ENCODE peak calls at places on chromosomes 11 and 22, in eight cellular contexts. C is hepatocyte, V is fibroblast of lung, S is astrocyte, A is GM23248, L is endothelial cell of umbilical vein, O is HCT116, Y is neural progenitor cell. G is an unnamed sample.

GRCh38 chr11:36997656-36998055 is 399.6 kb upstream of the RAG2 start:
- DNase-seq in C (no peak), V (no peak), S (no peak), A (no peak), L (no peak), O (no peak), Y (no peak), G (peak; percentile 43)

GRCh38 chr11:44978279-44978960 is 27.7 kb upstream of the TP53I11 start:
- DNase-seq in C (no peak), V (peak; percentile 24), S (no peak), A (no peak), L (peak; percentile 19), O (no peak), Y (no peak), G (no peak)

GRCh38 chr22:27420817-27421361 is 380.7 kb downstream of the MN1 start:
- DNase-seq in C (peak; percentile 60), V (peak; percentile 98), S (peak; percentile 96), A (peak; percentile 92), L (peak; percentile 98), O (no peak), Y (no peak), G (peak; percentile 38)

GRCh38 chr22:33300165-33300564 is 242.0 kb upstream of the SYN3 start:
- DNase-seq in C (no peak), V (no peak), S (no peak), A (no peak), L (no peak), O (no peak), Y (no peak), G (no peak)

GRCh38 chr11:70503878-70504240 is 105.5 kb downstream of the CTTN start:
- DNase-seq in C (peak; percentile 49), V (no peak), S (no peak), A (no peak), L (no peak), O (no peak), Y (no peak), G (no peak)

GRCh38 chr11:66037327-66037726 is 11.0 kb upstream of the CATSPER1 start:
- DNase-seq in C (no peak), V (no peak), S (no peak), A (no peak), L (no peak), O (no peak), Y (no peak), G (no peak)

GRCh38 chr11:131025020-131025419 is 108.7 kb upstream of the SNX19 start:
- DNase-seq in C (peak; percentile 48), V (peak; percentile 64), S (peak; percentile 52), A (peak; percentile 80), L (no peak), O (no peak), Y (peak; percentile 61), G (peak; percentile 12)

GRCh38 chr22:37176464-37177061 is 11.5 kb downstream of the C1QTNF6 start:
- DNase-seq in C (peak; percentile 71), V (peak; percentile 83), S (peak; percentile 79), A (peak; percentile 92), L (peak; percentile 96), O (no peak), Y (no peak), G (no peak)

GRCh38 chr22:19070397-19071169 is 51.6 kb downstream of the DGCR2 start:
- DNase-seq in C (no peak), V (no peak), S (no peak), A (no peak), L (no peak), O (no peak), Y (no peak), G (no peak)

GRCh38 chr11:134558916-134559616 is 147.0 kb upstream of the B3GAT1 start:
- DNase-seq in C (no peak), V (no peak), S (no peak), A (no peak), L (no peak), O (no peak), Y (no peak), G (no peak)

GRCh38 chr22:46111645-46112306 is 38.5 kb upstream of the PPARA start:
- DNase-seq in C (no peak), V (no peak), S (no peak), A (peak; percentile 59), L (no peak), O (no peak), Y (peak; percentile 28), G (no peak)

GRCh38 chr22:37985751-37986281 is 1.5 kb upstream of the SOX10 start:
- DNase-seq in C (no peak), V (no peak), S (no peak), A (no peak), L (no peak), O (no peak), Y (no peak), G (no peak)

GRCh38 chr22:26702906-26703830 is 45.8 kb downstream of the MIAT start:
- DNase-seq in C (no peak), V (peak; percentile 87), S (peak; percentile 86), A (peak; percentile 49), L (no peak), O (no peak), Y (no peak), G (no peak)

GRCh38 chr11:127056338-127056971 is 55.9 kb upstream of the KIRREL3 start:
- DNase-seq in C (no peak), V (no peak), S (no peak), A (peak; percentile 32), L (no peak), O (no peak), Y (no peak), G (peak; percentile 19)

GRCh38 chr11:128235446-128235845 is 351.9 kb downstream of the ETS1 start:
- DNase-seq in C (peak; percentile 27), V (peak; percentile 39), S (peak; percentile 27), A (no peak), L (no peak), O (no peak), Y (no peak), G (no peak)

GRCh38 chr11:105577645-105578044 is 32.2 kb upstream of the GRIA4 start:
- DNase-seq in C (no peak), V (peak; percentile 2), S (peak; percentile 2), A (no peak), L (peak; percentile 29), O (no peak), Y (peak; percentile 7), G (peak; percentile 6)

GRCh38 chr11:1049431-1049891 is 12.9 kb upstream of the MUC6 start:
- DNase-seq in C (no peak), V (no peak), S (no peak), A (no peak), L (no peak), O (no peak), Y (no peak), G (no peak)

GRCh38 chr11:47861762-47862161 is 13.6 kb upstream of the NUP160 start:
- DNase-seq in C (no peak), V (peak; percentile 76), S (peak; percentile 70), A (peak; percentile 91), L (no peak), O (no peak), Y (no peak), G (peak; percentile 96)

GRCh38 chr11:124174001-124174400 is 9.1 kb upstream of the OR10D3 start:
- DNase-seq in C (peak; percentile 78), V (peak; percentile 76), S (peak; percentile 64), A (peak; percentile 77), L (peak; percentile 83), O (peak; percentile 2), Y (peak; percentile 90), G (peak; percentile 77)

GRCh38 chr11:34345012-34345804 is 12.6 kb downstream of the ABTB2 start:
- DNase-seq in C (peak; percentile 57), V (peak; percentile 96), S (peak; percentile 96), A (peak; percentile 89), L (no peak), O (peak; percentile 52), Y (no peak), G (peak; percentile 46)

GRCh38 chr11:66546368-66546965 is at the start of gene ACTN3:
- DNase-seq in C (peak; percentile 32), V (peak; percentile 27), S (peak; percentile 11), A (peak; percentile 36), L (no peak), O (no peak), Y (peak; percentile 88), G (peak; percentile 38)

GRCh38 chr11:68838572-68838964 is 3.1 kb downstream of the CPT1A start:
- DNase-seq in C (no peak), V (no peak), S (no peak), A (peak; percentile 54), L (peak; percentile 16), O (no peak), Y (no peak), G (no peak)

GRCh38 chr22:23716811-23717801 is 26.3 kb downstream of the RGL4 start:
- DNase-seq in C (peak; percentile 94), V (peak; percentile 86), S (peak; percentile 74), A (peak; percentile 95), L (peak; percentile 83), O (peak; percentile 75), Y (peak; percentile 96), G (peak; percentile 94)
- H3K4me3 ChIP-seq in C (peak overlapping the region; percentile 54), V (peak overlapping the region; percentile 73), S (peak overlapping the region; percentile 78), A (peak overlapping the region; percentile 88), L (peak overlapping the region; percentile 74), O (peak overlapping the region; percentile 89), Y (peak overlapping the region; percentile 81), G (peak overlapping the region; percentile 89)

GRCh38 chr22:42343136-42343484 is 72.7 kb upstream of the TCF20 start:
- DNase-seq in C (peak; percentile 42), V (peak; percentile 13), S (no peak), A (no peak), L (no peak), O (no peak), Y (no peak), G (peak; percentile 49)
- TF ChIP-seq EZH2 in C (no peak), V (peak; percentile 35), S (no peak), A (no peak), L (no peak), O (no peak), Y (no peak), G (no peak)

DNA sequence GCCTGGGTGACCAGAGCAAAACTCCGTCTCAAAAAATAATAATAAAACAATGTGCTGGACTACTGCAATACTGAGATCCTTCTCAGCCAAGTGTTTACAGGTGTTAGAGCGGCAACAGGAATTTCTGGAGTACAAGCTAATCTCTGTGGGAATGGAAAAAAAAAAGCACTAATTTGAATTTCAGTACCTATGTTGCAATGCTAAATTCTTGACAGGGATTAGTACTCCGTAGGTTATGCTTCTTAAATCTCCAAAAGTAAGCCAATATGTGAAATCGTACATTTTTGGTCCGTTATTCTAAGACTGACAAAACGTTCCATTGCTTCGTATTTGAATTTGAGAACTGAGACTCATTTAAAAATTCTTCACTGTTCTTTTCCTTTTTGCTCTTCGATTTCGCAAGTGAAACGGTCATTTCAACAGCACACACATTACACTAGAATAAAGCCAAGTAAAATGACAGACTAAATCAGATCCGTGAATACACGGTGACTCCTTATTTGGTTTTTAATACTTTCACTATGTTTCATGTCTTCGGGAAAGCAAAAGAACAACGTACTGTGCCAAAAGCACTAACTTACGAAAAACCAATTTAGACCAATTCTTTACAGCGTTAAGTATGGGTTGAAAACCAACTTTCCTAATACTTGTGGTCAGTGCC is 969 bp downstream of the ATL3 start:
- DNase-seq in C (no peak), V (no peak), S (peak; percentile 36), A (peak; percentile 75), L (peak; percentile 70), O (no peak), Y (no peak), G (peak; percentile 58)
- H3K4me3 ChIP-seq in C (peak overlapping the region; percentile 77), V (peak overlapping the region; percentile 90), S (peak overlapping the region; percentile 87), A (peak overlapping the region; percentile 86), L (peak overlapping the region; percentile 96), O (peak overlapping the region; percentile 50), Y (peak overlapping the region; percentile 58), G (peak overlapping the region; percentile 63)

DNA sequence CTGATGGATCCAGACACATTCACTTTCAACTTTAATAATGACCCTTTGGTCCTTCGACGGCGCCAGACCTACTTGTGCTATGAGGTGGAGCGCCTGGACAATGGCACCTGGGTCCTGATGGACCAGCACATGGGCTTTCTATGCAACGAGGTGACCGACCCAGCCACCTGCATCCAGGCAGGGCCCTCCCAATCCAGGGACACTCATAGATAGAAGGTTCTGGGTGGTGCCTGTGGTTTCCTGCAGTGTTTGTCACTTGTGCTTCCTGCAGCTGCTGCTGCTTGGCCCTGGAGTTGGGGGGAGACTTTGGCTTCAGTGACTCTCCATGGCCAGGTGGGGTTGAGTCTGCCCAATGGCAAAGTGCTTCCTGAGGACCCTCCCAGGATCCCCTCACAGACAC is 7.3 kb downstream of the APOBEC3B start:
- DNase-seq in C (no peak), V (no peak), S (no peak), A (no peak), L (no peak), O (no peak), Y (no peak), G (no peak)
- TF ChIP-seq EZH2 in C (no peak), V (no peak), S (no peak), A (no peak), L (no peak), O (no peak), Y (no peak), G (no peak)

G was measured in A673.